ENCODE peak calls at places on chromosome 13, in four cellular contexts. D, I, V and H are unnamed samples.

GRCh38 chr13:108777421-108778420 is 148.3 kb downstream of the MYO16 start:
- DNase-seq in D (peak), I (peak), V (no peak), H (peak)

GRCh38 chr13:21481359-21481758 is 22.3 kb upstream of the ZDHHC20 start:
- DNase-seq in V (no peak), D (no peak), I (no peak), H (no peak)

GRCh38 chr13:41029629-41030028 is 10.5 kb upstream of the ELF1 start:
- DNase-seq in I (no peak), D (no peak), V (no peak), H (no peak)

GRCh38 chr13:104875008-104875762 is 1660.3 kb downstream of the EFNB2 start:
- DNase-seq in V (no peak), I (peak), D (no peak), H (no peak)

GRCh38 chr13:40863723-40864122 is 74.3 kb downstream of the SLC25A15 start:
- DNase-seq in I (no peak), D (no peak), V (no peak), H (no peak)

GRCh38 chr13:110103479-110103878 is 203.5 kb downstream of the COL4A1 start:
- DNase-seq in D (peak), V (no peak), I (no peak), H (no peak)

GRCh38 chr13:67299731-67300130 is 69.6 kb upstream of the PCDH9 start:
- DNase-seq in V (no peak), I (no peak), D (peak), H (peak)

GRCh38 chr13:40590112-40590862 is 76.2 kb downstream of the FOXO1 start:
- DNase-seq in D (peak), I (no peak), V (no peak), H (no peak)

GRCh38 chr13:50991624-50992610 is 82.3 kb downstream of the RNASEH2B start:
- DNase-seq in D (no peak), V (no peak), I (peak), H (no peak)

GRCh38 chr13:35518337-35518736 is 41.8 kb upstream of the MAB21L1 start:
- DNase-seq in I (no peak), V (no peak), D (no peak), H (peak)

GRCh38 chr13:98108330-98108729 is 34.6 kb upstream of the FARP1 start:
- DNase-seq in I (no peak), V (no peak), D (no peak), H (no peak)

GRCh38 chr13:78409172-78409571 is 194.2 kb downstream of the POU4F1 start:
- DNase-seq in V (no peak), I (no peak), D (no peak), H (no peak)

GRCh38 chr13:42574011-42574410 is at the start of gene TNFSF11:
- DNase-seq in D (no peak), I (no peak), V (no peak), H (peak)

GRCh38 chr13:93758575-93758974 is 532.0 kb downstream of the GPC6 start:
- DNase-seq in V (no peak), D (peak), I (no peak), H (peak)

GRCh38 chr13:49784886-49785570 is 7.5 kb downstream of the KPNA3 start:
- DNase-seq in V (no peak), D (peak), I (no peak), H (peak)

GRCh38 chr13:79782541-79783216 is 301.7 kb downstream of the NDFIP2 start:
- DNase-seq in V (peak), I (peak), D (no peak), H (peak)

GRCh38 chr13:41691276-41691675 is 233.9 kb downstream of the RGCC start:
- DNase-seq in I (no peak), D (peak), V (no peak), H (peak)

GRCh38 chr13:75318138-75318833 is 163.7 kb downstream of the TBC1D4 start:
- DNase-seq in D (no peak), I (no peak), V (no peak), H (no peak)

GRCh38 chr13:109783815-109784589 is 2.4 kb downstream of the IRS2 start:
- DNase-seq in I (peak), V (peak), D (no peak), H (no peak)

GRCh38 chr13:97856001-97856675 is 97.3 kb upstream of the IPO5 start:
- DNase-seq in D (peak), V (no peak), I (no peak), H (peak)

GRCh38 chr13:99442273-99442895 is 58.9 kb upstream of the TM9SF2 start:
- DNase-seq in V (no peak), I (peak), D (peak), H (peak)

GRCh38 chr13:72983085-72983768 is 75.6 kb upstream of the KLF5 start:
- DNase-seq in I (peak), V (no peak), D (peak), H (peak)

GRCh38 chr13:40352807-40353562 is 313.5 kb downstream of the FOXO1 start:
- DNase-seq in V (no peak), D (peak), I (no peak), H (no peak)

GRCh38 chr13:67258482-67258881 is 28.3 kb upstream of the PCDH9 start:
- DNase-seq in D (no peak), I (peak), V (no peak), H (no peak)

GRCh38 chr13:102599451-102600012 is 2.7 kb downstream of the TPP2 start:
- DNase-seq in I (no peak), V (no peak), D (no peak), H (no peak)
- H3K4me3 ChIP-seq in I (no peak), V (no peak), D (no peak), H (no peak)

DNA sequence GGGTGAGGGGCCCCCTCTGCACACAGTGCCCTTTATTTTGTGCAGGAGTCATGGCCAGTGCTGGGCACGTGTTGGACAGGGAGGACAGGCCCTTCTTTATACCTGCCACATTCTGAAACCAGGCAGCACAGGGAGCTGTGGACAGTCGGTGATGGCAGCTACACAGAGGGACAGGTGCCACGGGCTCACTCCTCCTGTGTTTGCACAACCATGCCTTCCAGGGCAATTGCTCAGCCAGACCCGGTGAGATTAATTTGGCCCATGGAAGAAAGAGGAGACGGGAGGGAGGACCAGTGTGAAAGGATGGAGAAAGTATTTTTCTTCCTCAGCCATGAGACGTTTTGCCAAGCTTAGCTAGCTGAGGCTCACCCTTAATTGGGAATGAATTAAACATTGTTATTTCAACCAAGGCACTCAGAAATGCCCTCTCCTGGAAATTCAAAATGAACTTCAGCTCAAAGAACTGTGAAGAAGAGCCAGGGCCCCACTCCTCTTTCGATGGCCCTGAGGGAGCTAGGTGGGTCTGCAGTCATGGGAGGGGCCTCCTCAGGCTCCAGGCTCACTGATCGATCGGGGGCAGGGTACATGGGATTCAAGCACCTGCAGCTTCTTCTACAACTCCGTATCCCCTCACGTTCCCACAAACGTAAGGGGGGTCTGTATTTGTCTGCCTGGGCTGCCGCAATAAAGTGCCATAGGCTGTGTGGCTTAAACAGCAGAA is 41.2 kb downstream of the SHISA2 start:
- DNase-seq in V (no peak), I (no peak), D (no peak), H (no peak)
- H3K4me3 ChIP-seq in V (no peak), I (no peak), D (no peak), H (no peak)

GRCh38 chr13:95319551-95320274 is 18.5 kb upstream of the ABCC4 start:
- DNase-seq in D (no peak), I (no peak), V (no peak), H (no peak)
- H3K4me3 ChIP-seq in D (no peak), I (no peak), V (no peak), H (no peak)

GRCh38 chr13:48555441-48555840 is 22.6 kb upstream of the RCBTB2 start:
- DNase-seq in D (no peak), V (no peak), I (no peak), H (no peak)
- H3K4me3 ChIP-seq in D (no peak), V (no peak), I (no peak), H (no peak)

DNA sequence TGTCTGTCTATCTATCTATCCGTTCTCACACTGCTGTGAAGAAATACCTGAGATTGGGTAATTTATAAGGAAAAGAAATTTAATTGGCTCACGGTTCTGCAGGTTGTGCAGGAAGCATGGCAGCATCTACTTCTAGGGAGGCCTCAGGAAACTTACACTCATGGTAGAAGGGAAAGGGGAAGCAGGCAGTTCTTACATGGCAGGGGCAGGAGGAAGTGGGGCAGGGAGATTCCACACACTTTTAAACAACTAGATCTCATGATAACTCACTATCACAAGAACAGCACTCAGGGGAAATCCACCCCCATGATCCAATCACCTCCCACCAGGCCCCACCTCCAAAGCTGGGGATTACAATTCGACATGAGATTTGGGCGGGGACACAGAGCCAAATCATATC is 105.3 kb downstream of the SLC10A2 start:
- DNase-seq in V (no peak), D (no peak), I (no peak), H (no peak)
- H3K4me3 ChIP-seq in V (no peak), D (no peak), I (no peak), H (no peak)

GRCh38 chr13:32737111-32737571 is 150.9 kb downstream of the PDS5B start:
- DNase-seq in I (peak), D (peak), V (no peak), H (peak)

GRCh38 chr13:32735859-32736258 is 149.6 kb downstream of the PDS5B start:
- DNase-seq in D (no peak), I (no peak), V (no peak), H (no peak)

GRCh38 chr13:32736648-32737047 is 150.4 kb downstream of the PDS5B start:
- DNase-seq in D (peak), I (no peak), V (no peak), H (no peak)

GRCh38 chr13:32734511-32734910 is 148.3 kb downstream of the PDS5B start:
- DNase-seq in D (peak), I (no peak), V (no peak), H (peak)

DNA sequence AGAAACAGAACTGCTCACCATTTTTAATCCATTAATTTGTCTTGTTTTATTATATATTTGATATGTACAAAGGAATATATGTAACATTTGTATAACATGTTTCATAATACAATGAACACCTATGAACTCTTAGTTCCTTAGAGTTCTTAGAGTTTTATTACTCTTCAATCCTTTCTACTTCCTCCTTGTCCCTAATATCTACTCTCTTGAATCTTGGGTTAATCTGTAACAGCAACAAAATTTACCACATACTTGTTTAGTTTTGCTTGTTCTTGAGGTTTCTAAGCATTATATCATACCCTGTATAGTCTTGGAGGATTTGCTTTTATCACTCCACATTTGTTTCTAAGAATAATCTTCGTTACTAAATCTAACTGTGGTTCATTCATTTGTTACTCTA is 151.4 kb downstream of the PDS5B start:
- DNase-seq in I (no peak), V (no peak), D (no peak), H (no peak)
- H3K4me3 ChIP-seq in I (no peak), V (no peak), D (peak), H (no peak)

DNA sequence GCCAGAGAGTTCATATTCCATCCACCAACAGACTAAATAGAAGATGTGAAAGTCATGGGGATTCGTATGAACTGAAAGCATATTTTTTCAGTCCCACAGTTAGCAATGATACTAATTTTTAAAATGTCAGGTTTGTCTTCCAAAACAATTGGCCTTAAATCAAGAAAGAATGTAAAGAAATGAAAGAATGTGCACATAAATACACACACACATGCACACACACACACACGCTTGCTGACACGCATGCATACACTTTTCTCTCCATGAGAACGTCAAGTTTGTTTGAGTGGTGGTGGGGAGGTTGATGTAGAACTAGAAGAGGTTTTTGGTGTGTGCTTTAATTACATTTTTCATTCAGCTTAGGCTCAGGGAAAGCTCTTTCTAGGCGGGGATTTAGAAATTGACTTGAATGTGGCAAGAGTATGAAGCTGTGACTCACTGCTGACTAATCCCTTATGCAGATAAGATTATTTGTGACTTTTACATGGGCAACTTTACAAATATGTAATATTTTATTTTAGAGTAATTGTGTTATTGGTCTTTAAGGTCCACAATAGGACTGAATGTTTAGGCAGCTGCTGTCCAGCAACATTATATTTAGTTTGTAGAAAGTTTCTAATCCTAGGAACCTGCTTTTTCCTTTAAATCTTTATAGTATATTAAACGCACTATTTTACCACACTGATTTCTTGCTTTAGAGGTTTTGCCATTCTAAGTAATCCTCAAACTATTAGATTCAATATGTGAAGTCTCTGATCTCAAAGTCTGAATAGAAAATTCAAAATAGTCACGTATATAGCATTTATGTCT is 18.8 kb downstream of the FLT1 start:
- DNase-seq in D (peak), V (no peak), I (peak), H (peak)
- H3K4me3 ChIP-seq in D (no peak), V (no peak), I (no peak), H (no peak)